ENCODE peak calls at places on chromosomes 11 and 22, in ten cellular contexts. One of them, this sample, is unnamed.

GRCh38 chr11:10307411-10308207 is 2.7 kb downstream of the ADM start:
- DNase-seq in GM12865: peak; percentile 91
- DNase-seq in fibroblast of pulmonary artery: peak; percentile 95
- DNase-seq in right atrium auricular region: peak; percentile 87
- DNase-seq in lower leg skin: peak; percentile 80
- DNase-seq in HL-60: peak; percentile 83
- DNase-seq in CD8-positive, alpha-beta T cell: peak; percentile 67
- DNase-seq in astrocyte of the cerebellum: peak; percentile 79
- DNase-seq in esophagus squamous epithelium: peak; percentile 34
- DNase-seq in neural progenitor cell: peak; percentile 89
- DNase-seq in this sample: peak; percentile 75

GRCh38 chr11:31445621-31446020 is 63.8 kb downstream of the IMMP1L start:
- DNase-seq in GM12865: no peak
- DNase-seq in fibroblast of pulmonary artery: no peak
- DNase-seq in right atrium auricular region: no peak
- DNase-seq in lower leg skin: no peak
- DNase-seq in HL-60: no peak
- DNase-seq in CD8-positive, alpha-beta T cell: no peak
- DNase-seq in astrocyte of the cerebellum: no peak
- DNase-seq in esophagus squamous epithelium: no peak
- DNase-seq in neural progenitor cell: no peak
- DNase-seq in this sample: no peak

GRCh38 chr11:119421351-119421750 is 1.6 kb downstream of the THY1 start:
- DNase-seq in GM12865: peak; percentile 46
- DNase-seq in fibroblast of pulmonary artery: no peak
- DNase-seq in right atrium auricular region: no peak
- DNase-seq in lower leg skin: no peak
- DNase-seq in HL-60: no peak
- DNase-seq in CD8-positive, alpha-beta T cell: no peak
- DNase-seq in astrocyte of the cerebellum: no peak
- DNase-seq in esophagus squamous epithelium: no peak
- DNase-seq in neural progenitor cell: no peak
- DNase-seq in this sample: no peak

GRCh38 chr11:115939726-115940421 is 435.7 kb upstream of the CADM1 start:
- DNase-seq in GM12865: peak; percentile 77
- DNase-seq in fibroblast of pulmonary artery: no peak
- DNase-seq in right atrium auricular region: no peak
- DNase-seq in lower leg skin: no peak
- DNase-seq in HL-60: no peak
- DNase-seq in CD8-positive, alpha-beta T cell: no peak
- DNase-seq in astrocyte of the cerebellum: no peak
- DNase-seq in esophagus squamous epithelium: no peak
- DNase-seq in neural progenitor cell: no peak
- DNase-seq in this sample: no peak

GRCh38 chr11:70142171-70142875 is 60.8 kb upstream of the FADD start:
- DNase-seq in GM12865: no peak
- DNase-seq in fibroblast of pulmonary artery: no peak
- DNase-seq in right atrium auricular region: no peak
- DNase-seq in lower leg skin: no peak
- DNase-seq in HL-60: no peak
- DNase-seq in CD8-positive, alpha-beta T cell: no peak
- DNase-seq in astrocyte of the cerebellum: no peak
- DNase-seq in esophagus squamous epithelium: no peak
- DNase-seq in neural progenitor cell: peak; percentile 50
- DNase-seq in this sample: no peak

GRCh38 chr11:128953151-128953550 is 10.5 kb upstream of the TP53AIP1 start:
- DNase-seq in GM12865: no peak
- DNase-seq in fibroblast of pulmonary artery: no peak
- DNase-seq in right atrium auricular region: no peak
- DNase-seq in lower leg skin: no peak
- DNase-seq in HL-60: no peak
- DNase-seq in CD8-positive, alpha-beta T cell: no peak
- DNase-seq in astrocyte of the cerebellum: no peak
- DNase-seq in esophagus squamous epithelium: no peak
- DNase-seq in neural progenitor cell: no peak
- DNase-seq in this sample: no peak

GRCh38 chr11:107050126-107050525 is 31.9 kb upstream of the GUCY1A2 start:
- DNase-seq in GM12865: no peak
- DNase-seq in fibroblast of pulmonary artery: no peak
- DNase-seq in right atrium auricular region: no peak
- DNase-seq in lower leg skin: no peak
- DNase-seq in HL-60: no peak
- DNase-seq in CD8-positive, alpha-beta T cell: no peak
- DNase-seq in astrocyte of the cerebellum: no peak
- DNase-seq in esophagus squamous epithelium: no peak
- DNase-seq in neural progenitor cell: no peak
- DNase-seq in this sample: no peak

GRCh38 chr11:37506516-37506915 is 908.5 kb upstream of the RAG2 start:
- DNase-seq in GM12865: no peak
- DNase-seq in fibroblast of pulmonary artery: peak; percentile 39
- DNase-seq in right atrium auricular region: no peak
- DNase-seq in lower leg skin: no peak
- DNase-seq in HL-60: no peak
- DNase-seq in CD8-positive, alpha-beta T cell: no peak
- DNase-seq in astrocyte of the cerebellum: no peak
- DNase-seq in esophagus squamous epithelium: no peak
- DNase-seq in neural progenitor cell: no peak
- DNase-seq in this sample: no peak

GRCh38 chr11:132114185-132114584 is 743.8 kb downstream of the NTM start:
- DNase-seq in GM12865: peak; percentile 48
- DNase-seq in fibroblast of pulmonary artery: peak; percentile 32
- DNase-seq in right atrium auricular region: no peak
- DNase-seq in lower leg skin: no peak
- DNase-seq in HL-60: peak; percentile 11
- DNase-seq in CD8-positive, alpha-beta T cell: no peak
- DNase-seq in astrocyte of the cerebellum: no peak
- DNase-seq in esophagus squamous epithelium: no peak
- DNase-seq in neural progenitor cell: peak; percentile 78
- DNase-seq in this sample: no peak

GRCh38 chr11:92978226-92979111 is 9.0 kb downstream of the MTNR1B start:
- DNase-seq in GM12865: no peak
- DNase-seq in fibroblast of pulmonary artery: no peak
- DNase-seq in right atrium auricular region: no peak
- DNase-seq in lower leg skin: no peak
- DNase-seq in HL-60: no peak
- DNase-seq in CD8-positive, alpha-beta T cell: no peak
- DNase-seq in astrocyte of the cerebellum: no peak
- DNase-seq in esophagus squamous epithelium: no peak
- DNase-seq in neural progenitor cell: no peak
- DNase-seq in this sample: no peak

GRCh38 chr22:23591203-23591791 is 11.2 kb upstream of the IGLL1 start:
- DNase-seq in GM12865: peak; percentile 74
- DNase-seq in fibroblast of pulmonary artery: peak; percentile 76
- DNase-seq in right atrium auricular region: no peak
- DNase-seq in lower leg skin: no peak
- DNase-seq in HL-60: peak; percentile 61
- DNase-seq in CD8-positive, alpha-beta T cell: peak; percentile 41
- DNase-seq in astrocyte of the cerebellum: peak; percentile 28
- DNase-seq in esophagus squamous epithelium: no peak
- DNase-seq in neural progenitor cell: peak; percentile 82
- DNase-seq in this sample: peak; percentile 47

GRCh38 chr11:117361432-117361831 is 33.8 kb downstream of the CEP164 start:
- DNase-seq in GM12865: no peak
- DNase-seq in fibroblast of pulmonary artery: no peak
- DNase-seq in right atrium auricular region: no peak
- DNase-seq in lower leg skin: no peak
- DNase-seq in HL-60: no peak
- DNase-seq in CD8-positive, alpha-beta T cell: no peak
- DNase-seq in astrocyte of the cerebellum: no peak
- DNase-seq in esophagus squamous epithelium: no peak
- DNase-seq in neural progenitor cell: no peak
- DNase-seq in this sample: no peak

GRCh38 chr11:106644824-106645223 is 373.5 kb downstream of the GUCY1A2 start:
- DNase-seq in GM12865: no peak
- DNase-seq in fibroblast of pulmonary artery: peak; percentile 25
- DNase-seq in right atrium auricular region: no peak
- DNase-seq in lower leg skin: no peak
- DNase-seq in HL-60: no peak
- DNase-seq in CD8-positive, alpha-beta T cell: no peak
- DNase-seq in astrocyte of the cerebellum: no peak
- DNase-seq in esophagus squamous epithelium: no peak
- DNase-seq in neural progenitor cell: no peak
- DNase-seq in this sample: no peak

GRCh38 chr22:33095661-33096060 is 37.5 kb upstream of the SYN3 start:
- DNase-seq in GM12865: no peak
- DNase-seq in fibroblast of pulmonary artery: no peak
- DNase-seq in right atrium auricular region: no peak
- DNase-seq in lower leg skin: no peak
- DNase-seq in HL-60: no peak
- DNase-seq in CD8-positive, alpha-beta T cell: no peak
- DNase-seq in astrocyte of the cerebellum: no peak
- DNase-seq in esophagus squamous epithelium: no peak
- DNase-seq in neural progenitor cell: no peak
- DNase-seq in this sample: no peak

DNA sequence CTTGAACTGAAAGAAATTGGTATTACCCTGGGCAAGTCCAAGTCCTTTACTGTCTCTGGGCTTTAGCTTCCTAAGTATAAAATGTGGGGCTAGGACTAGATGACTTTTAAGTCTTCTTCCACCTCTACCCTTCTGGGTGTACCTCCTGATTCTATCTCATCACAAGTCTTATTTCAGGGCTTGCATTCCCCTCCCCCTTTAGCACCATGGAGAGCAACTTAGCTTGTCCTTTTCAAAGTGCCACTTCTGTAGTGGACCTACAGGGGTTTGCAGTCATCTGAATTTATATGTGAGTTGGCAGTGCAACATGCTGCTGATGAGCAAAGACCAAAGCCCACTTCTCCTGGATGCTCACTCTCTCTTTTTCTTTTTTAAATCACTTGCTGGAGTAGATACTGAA is 184.8 kb downstream of the NELL1 start:
- DNase-seq in GM12865: peak; percentile 6
- DNase-seq in fibroblast of pulmonary artery: no peak
- DNase-seq in right atrium auricular region: no peak
- DNase-seq in lower leg skin: no peak
- DNase-seq in HL-60: no peak
- DNase-seq in CD8-positive, alpha-beta T cell: no peak
- DNase-seq in astrocyte of the cerebellum: no peak
- DNase-seq in esophagus squamous epithelium: no peak
- DNase-seq in neural progenitor cell: peak; percentile 75
- DNase-seq in this sample: no peak
- TF ChIP-seq CTCF in GM12865: no peak
- TF ChIP-seq CTCF in fibroblast of pulmonary artery: no peak
- TF ChIP-seq CTCF in right atrium auricular region: no peak
- TF ChIP-seq CTCF in lower leg skin: no peak
- TF ChIP-seq CTCF in HL-60: no peak
- TF ChIP-seq CTCF in CD8-positive, alpha-beta T cell: no peak
- TF ChIP-seq CTCF in astrocyte of the cerebellum: no peak
- TF ChIP-seq CTCF in esophagus squamous epithelium: no peak
- TF ChIP-seq CTCF in neural progenitor cell: no peak
- TF ChIP-seq CTCF in this sample: no peak

DNA sequence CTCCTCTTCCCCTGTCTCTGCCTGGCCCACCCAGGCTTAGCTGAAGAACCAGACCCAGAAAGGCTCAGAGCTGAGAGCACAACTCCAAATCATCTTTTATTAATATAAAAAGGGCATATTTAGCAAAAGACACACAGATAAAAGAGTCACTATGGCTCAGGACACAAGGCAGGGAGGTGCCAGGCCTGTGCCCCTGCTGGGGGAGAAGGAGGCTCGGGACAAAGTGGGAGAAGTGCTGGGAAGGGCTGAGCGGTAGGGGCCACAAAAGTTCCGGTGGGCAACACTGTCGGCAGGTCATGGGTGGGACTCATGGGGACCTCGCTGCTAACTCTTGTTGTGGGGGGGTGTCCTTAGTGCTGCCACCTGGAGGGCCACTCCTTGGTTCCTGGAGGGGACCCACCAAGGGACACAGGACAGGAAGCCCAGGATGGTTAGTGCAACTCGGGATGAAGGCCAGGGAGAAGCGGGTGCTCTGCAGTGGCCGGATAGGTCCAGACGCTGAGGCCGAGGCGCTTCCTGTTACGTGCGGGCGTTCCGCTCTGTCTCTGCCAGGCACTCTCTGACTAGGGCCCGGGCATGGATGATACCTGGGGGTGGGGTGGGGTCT is 1.4 kb upstream of the PITPNM1 start:
- DNase-seq in GM12865: no peak
- DNase-seq in fibroblast of pulmonary artery: no peak
- DNase-seq in right atrium auricular region: no peak
- DNase-seq in lower leg skin: no peak
- DNase-seq in HL-60: peak; percentile 20
- DNase-seq in CD8-positive, alpha-beta T cell: no peak
- DNase-seq in astrocyte of the cerebellum: no peak
- DNase-seq in esophagus squamous epithelium: no peak
- DNase-seq in neural progenitor cell: no peak
- DNase-seq in this sample: no peak
- H3K4me3 ChIP-seq in GM12865: peak overlapping the region; percentile 89
- H3K4me3 ChIP-seq in fibroblast of pulmonary artery: no peak overlapping the region
- H3K4me3 ChIP-seq in right atrium auricular region: no peak overlapping the region
- H3K4me3 ChIP-seq in lower leg skin: no peak overlapping the region
- H3K4me3 ChIP-seq in HL-60: no peak overlapping the region
- H3K4me3 ChIP-seq in CD8-positive, alpha-beta T cell: no peak overlapping the region
- H3K4me3 ChIP-seq in astrocyte of the cerebellum: no peak overlapping the region
- H3K4me3 ChIP-seq in esophagus squamous epithelium: peak overlapping the region; percentile 90
- H3K4me3 ChIP-seq in neural progenitor cell: no peak overlapping the region
- H3K4me3 ChIP-seq in this sample: no peak overlapping the region

DNA sequence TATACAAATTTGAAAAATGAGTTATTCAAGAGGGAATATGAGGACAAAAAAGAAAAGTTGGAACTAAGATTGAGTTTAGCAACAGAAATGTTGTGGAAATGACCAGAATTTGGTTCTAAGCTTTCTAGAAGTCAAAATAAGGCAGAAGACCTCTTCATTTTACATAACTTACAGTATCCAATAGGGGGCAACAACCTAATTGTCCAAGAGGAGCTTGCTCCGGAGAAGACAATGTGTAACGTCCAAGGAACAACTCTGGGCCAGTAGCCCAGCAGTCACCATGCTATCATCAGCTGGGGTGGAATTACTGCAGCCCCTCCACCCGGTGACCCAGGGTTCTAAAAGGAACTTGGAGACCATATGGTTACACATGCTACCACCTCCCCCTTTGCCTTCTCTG is 14.1 kb downstream of the CNTF start:
- DNase-seq in GM12865: no peak
- DNase-seq in fibroblast of pulmonary artery: no peak
- DNase-seq in right atrium auricular region: no peak
- DNase-seq in lower leg skin: no peak
- DNase-seq in HL-60: no peak
- DNase-seq in CD8-positive, alpha-beta T cell: no peak
- DNase-seq in astrocyte of the cerebellum: no peak
- DNase-seq in esophagus squamous epithelium: no peak
- DNase-seq in neural progenitor cell: no peak
- DNase-seq in this sample: no peak
- TF ChIP-seq CTCF in GM12865: no peak
- TF ChIP-seq CTCF in fibroblast of pulmonary artery: no peak
- TF ChIP-seq CTCF in right atrium auricular region: no peak
- TF ChIP-seq CTCF in lower leg skin: no peak
- TF ChIP-seq CTCF in HL-60: no peak
- TF ChIP-seq CTCF in CD8-positive, alpha-beta T cell: no peak
- TF ChIP-seq CTCF in astrocyte of the cerebellum: no peak
- TF ChIP-seq CTCF in esophagus squamous epithelium: no peak
- TF ChIP-seq CTCF in neural progenitor cell: no peak
- TF ChIP-seq CTCF in this sample: no peak

DNA sequence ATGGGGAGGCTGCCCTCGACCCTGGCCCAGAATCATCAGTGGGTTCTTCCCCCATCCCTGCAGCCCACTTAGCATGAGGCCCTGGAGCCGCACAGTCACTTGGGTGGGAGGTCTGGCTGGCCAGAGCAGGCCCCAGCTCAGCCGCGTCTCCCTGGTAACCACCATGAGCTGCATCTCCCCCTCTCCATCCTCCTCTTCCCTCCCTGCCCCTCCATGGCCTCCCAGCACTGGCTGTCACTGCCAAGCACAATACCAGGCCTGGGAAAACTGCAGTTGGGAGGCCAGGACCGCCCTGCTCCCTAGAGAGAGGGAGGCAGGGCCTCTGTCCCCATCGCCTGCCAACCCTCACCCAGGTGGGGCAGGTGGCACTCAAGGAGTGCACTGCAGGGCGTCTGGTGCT is 8.0 kb downstream of the CSDC2 start:
- DNase-seq in GM12865: no peak
- DNase-seq in fibroblast of pulmonary artery: no peak
- DNase-seq in right atrium auricular region: no peak
- DNase-seq in lower leg skin: no peak
- DNase-seq in HL-60: no peak
- DNase-seq in CD8-positive, alpha-beta T cell: no peak
- DNase-seq in astrocyte of the cerebellum: no peak
- DNase-seq in esophagus squamous epithelium: no peak
- DNase-seq in neural progenitor cell: no peak
- DNase-seq in this sample: no peak
- H3K4me3 ChIP-seq in GM12865: no peak overlapping the region
- H3K4me3 ChIP-seq in fibroblast of pulmonary artery: no peak overlapping the region
- H3K4me3 ChIP-seq in right atrium auricular region: no peak overlapping the region
- H3K4me3 ChIP-seq in lower leg skin: no peak overlapping the region
- H3K4me3 ChIP-seq in HL-60: no peak overlapping the region
- H3K4me3 ChIP-seq in CD8-positive, alpha-beta T cell: no peak overlapping the region
- H3K4me3 ChIP-seq in astrocyte of the cerebellum: no peak overlapping the region
- H3K4me3 ChIP-seq in esophagus squamous epithelium: no peak overlapping the region
- H3K4me3 ChIP-seq in neural progenitor cell: no peak overlapping the region
- H3K4me3 ChIP-seq in this sample: no peak overlapping the region